ENCODE peak calls at places on chromosome 15, in eight cellular contexts. Q is psoas muscle, D is mesothelial cell of epicardium, N is RWPE2, B is AG10803, F is fibroblast of mammary gland, S is HepG2, X is GM20000. H is an unnamed sample.

GRCh38 chr15:99135194-99135593 is 30.3 kb downstream of the SYNM start:
- DNase-seq in Q (no peak), D (no peak), N (no peak), B (no peak), F (no peak), S (peak; percentile 61), X (peak; percentile 36), H (no peak)

GRCh38 chr15:66847565-66847991 is 145.5 kb downstream of the SMAD6 start:
- DNase-seq in Q (no peak), D (no peak), N (peak; percentile 62), B (no peak), F (no peak), S (no peak), X (no peak), H (no peak)

GRCh38 chr15:98903377-98904018 is 104.1 kb downstream of the PGPEP1L start:
- DNase-seq in Q (no peak), D (no peak), N (no peak), B (peak; percentile 57), F (peak; percentile 86), S (no peak), X (no peak), H (no peak)

GRCh38 chr15:99110581-99111320 is 5.9 kb downstream of the SYNM start:
- DNase-seq in Q (no peak), D (no peak), N (no peak), B (peak; percentile 66), F (no peak), S (no peak), X (no peak), H (no peak)

GRCh38 chr15:64461577-64462162 is 1.3 kb downstream of the ZNF609 start:
- DNase-seq in Q (no peak), D (no peak), N (no peak), B (peak; percentile 21), F (no peak), S (peak; percentile 6), X (peak; percentile 50), H (peak; percentile 25)

GRCh38 chr15:63942486-63943365 is 103.6 kb downstream of the DAPK2 start:
- DNase-seq in Q (no peak), D (no peak), N (no peak), B (no peak), F (no peak), S (no peak), X (no peak), H (no peak)

GRCh38 chr15:66873856-66874255 is 171.8 kb downstream of the SMAD6 start:
- DNase-seq in Q (no peak), D (no peak), N (no peak), B (no peak), F (no peak), S (no peak), X (no peak), H (no peak)

GRCh38 chr15:70127288-70127746 is 29.6 kb upstream of the TLE3 start:
- DNase-seq in Q (no peak), D (no peak), N (peak; percentile 52), B (no peak), F (peak; percentile 25), S (peak; percentile 87), X (no peak), H (peak; percentile 50)

GRCh38 chr15:59379524-59379923 is 6.9 kb upstream of the MYO1E start:
- DNase-seq in Q (no peak), D (no peak), N (no peak), B (no peak), F (no peak), S (no peak), X (no peak), H (no peak)

GRCh38 chr15:31540633-31541032 is 214.0 kb downstream of the KLF13 start:
- DNase-seq in Q (no peak), D (no peak), N (no peak), B (no peak), F (no peak), S (peak; percentile 50), X (no peak), H (no peak)

GRCh38 chr15:80530737-80531365 is 126.7 kb downstream of the ARNT2 start:
- DNase-seq in Q (no peak), D (no peak), N (no peak), B (peak; percentile 94), F (peak; percentile 83), S (no peak), X (no peak), H (no peak)

GRCh38 chr15:72237286-72238224 is 6.6 kb upstream of the PKM start:
- DNase-seq in Q (peak; percentile 76), D (no peak), N (peak; percentile 97), B (peak; percentile 98), F (peak; percentile 97), S (peak; percentile 85), X (peak; percentile 56), H (no peak)

GRCh38 chr15:38714309-38715072 is 149.9 kb upstream of the RASGRP1 start:
- DNase-seq in Q (no peak), D (no peak), N (no peak), B (peak; percentile 100), F (peak; percentile 78), S (no peak), X (no peak), H (no peak)

GRCh38 chr15:66824374-66824773 is 122.3 kb downstream of the SMAD6 start:
- DNase-seq in Q (no peak), D (no peak), N (peak; percentile 14), B (no peak), F (no peak), S (no peak), X (no peak), H (no peak)

GRCh38 chr15:78177447-78177873 is 28.3 kb downstream of the IDH3A start:
- DNase-seq in Q (peak; percentile 68), D (no peak), N (no peak), B (no peak), F (peak; percentile 10), S (peak; percentile 30), X (peak; percentile 58), H (peak; percentile 67)

GRCh38 chr15:72493220-72493619 is 19.1 kb downstream of the ARIH1 start:
- DNase-seq in Q (no peak), D (no peak), N (no peak), B (no peak), F (no peak), S (no peak), X (no peak), H (no peak)

GRCh38 chr15:77568014-77568959 is 64.4 kb downstream of the LINGO1 start:
- DNase-seq in Q (no peak), D (no peak), N (no peak), B (no peak), F (no peak), S (peak; percentile 12), X (no peak), H (no peak)

GRCh38 chr15:82829234-82829633 is 19.8 kb downstream of the WHAMM start:
- DNase-seq in Q (no peak), D (no peak), N (no peak), B (no peak), F (no peak), S (no peak), X (no peak), H (no peak)

GRCh38 chr15:65044724-65045481 is at the start of gene SLC51B:
- DNase-seq in Q (no peak), D (no peak), N (peak; percentile 34), B (no peak), F (no peak), S (peak; percentile 99), X (no peak), H (no peak)

GRCh38 chr15:88022711-88023110 is 233.8 kb downstream of the NTRK3 start:
- DNase-seq in Q (no peak), D (no peak), N (no peak), B (peak; percentile 10), F (no peak), S (no peak), X (no peak), H (no peak)

GRCh38 chr15:96626936-96627577 is 296.6 kb downstream of the NR2F2 start:
- DNase-seq in Q (no peak), D (no peak), N (no peak), B (no peak), F (no peak), S (no peak), X (no peak), H (peak; percentile 9)

GRCh38 chr15:51229907-51230328 is 108.5 kb downstream of the CYP19A1 start:
- DNase-seq in Q (no peak), D (no peak), N (no peak), B (peak; percentile 56), F (peak; percentile 71), S (peak; percentile 8), X (peak; percentile 35), H (peak; percentile 1)

GRCh38 chr15:31867536-31868442 is 162.5 kb upstream of the CHRNA7 start:
- DNase-seq in Q (peak; percentile 76), D (no peak), N (no peak), B (peak; percentile 44), F (peak; percentile 56), S (peak; percentile 20), X (peak; percentile 68), H (peak; percentile 53)

GRCh38 chr15:63530235-63530634 is 25.8 kb downstream of the USP3 start:
- DNase-seq in Q (no peak), D (no peak), N (no peak), B (no peak), F (no peak), S (no peak), X (no peak), H (no peak)

GRCh38 chr15:96307856-96308394 is 22.6 kb upstream of the NR2F2 start:
- DNase-seq in Q (no peak), D (no peak), N (no peak), B (no peak), F (no peak), S (no peak), X (no peak), H (no peak)

GRCh38 chr15:39919740-39920509 is at the start of gene GPR176:
- DNase-seq in Q (peak; percentile 52), D (peak; percentile 27), N (peak; percentile 79), B (peak; percentile 93), F (peak; percentile 82), S (no peak), X (peak; percentile 54), H (peak; percentile 28)
- TF ChIP-seq CTCF in Q (no peak), D (no peak), N (no peak), B (peak; percentile 30), F (no peak), S (no peak), X (no peak), H (no peak)

GRCh38 chr15:29089731-29090616 is 179.6 kb downstream of the NSMCE3 start:
- DNase-seq in Q (no peak), D (no peak), N (no peak), B (no peak), F (peak; percentile 22), S (no peak), X (no peak), H (no peak)
- TF ChIP-seq CTCF in Q (no peak), D (no peak), N (no peak), B (peak; percentile 23), F (no peak), S (peak; percentile 7), X (no peak), H (peak; percentile 47)

GRCh38 chr15:29695486-29696167 is 126.6 kb downstream of the TJP1 start:
- DNase-seq in Q (no peak), D (no peak), N (no peak), B (no peak), F (no peak), S (peak; percentile 37), X (no peak), H (no peak)
- TF ChIP-seq CTCF in Q (no peak), D (no peak), N (peak; percentile 18), B (no peak), F (no peak), S (peak; percentile 63), X (no peak), H (no peak)

DNA sequence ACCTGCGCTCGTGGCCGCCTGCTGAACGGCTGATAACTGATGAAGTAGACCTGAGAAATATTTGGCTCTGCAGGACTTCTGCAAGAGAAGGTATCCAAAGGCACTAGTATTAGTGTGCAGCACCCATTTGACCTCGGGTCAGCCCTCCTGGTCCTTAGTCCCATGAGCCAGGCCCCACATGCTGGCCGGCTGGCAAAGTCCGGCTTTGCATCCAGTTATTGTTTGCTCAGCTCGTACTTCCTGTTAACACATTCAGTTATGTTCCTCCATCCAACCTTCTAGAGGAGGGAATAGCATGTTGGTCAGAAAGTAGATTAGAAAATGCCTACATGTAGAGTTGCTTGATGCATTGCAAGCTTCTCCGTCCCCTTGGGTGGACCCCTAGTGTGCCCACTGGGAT is 385.7 kb upstream of the RGMA start:
- DNase-seq in Q (no peak), D (no peak), N (no peak), B (no peak), F (no peak), S (no peak), X (no peak), H (no peak)
- TF ChIP-seq CTCF in Q (no peak), D (no peak), N (no peak), B (no peak), F (no peak), S (no peak), X (no peak), H (no peak)

H was measured in neural crest cell.